ENCODE peak calls at places on chromosomes 11 and 22, in six cellular contexts. V is left cardiac atrium, P is Right ventricle myocardium superior, Z is AML-193, D is colonic mucosa, B is GM23338. J is an unnamed sample.

GRCh38 chr22:27801197-27801615 is 350 bp downstream of the MN1 start:
- DNase-seq in V (no peak), P (peak; percentile 63), Z (no peak), D (no peak), B (peak; percentile 70), J (no peak)

GRCh38 chr11:117827521-117828511 is 3.3 kb upstream of the FXYD2 start:
- DNase-seq in V (peak; percentile 23), P (no peak), Z (no peak), D (peak; percentile 14), B (no peak), J (no peak)

GRCh38 chr11:60924110-60924905 is at the start of gene TMEM132A:
- DNase-seq in V (peak; percentile 85), P (peak; percentile 83), Z (no peak), D (peak; percentile 83), B (peak; percentile 93), J (no peak)

GRCh38 chr11:45180888-45181594 is 34.6 kb downstream of the PRDM11 start:
- DNase-seq in V (peak; percentile 77), P (peak; percentile 78), Z (peak; percentile 8), D (peak; percentile 67), B (peak; percentile 44), J (peak; percentile 20)

GRCh38 chr11:129643031-129643721 is 172.5 kb upstream of the TMEM45B start:
- DNase-seq in V (no peak), P (no peak), Z (no peak), D (no peak), B (no peak), J (no peak)

GRCh38 chr11:10490398-10491232 is 35.6 kb downstream of the AMPD3 start:
- DNase-seq in V (peak; percentile 79), P (peak; percentile 76), Z (no peak), D (peak; percentile 60), B (no peak), J (no peak)

GRCh38 chr22:46293591-46294260 is 2.9 kb upstream of the GTSE1 start:
- DNase-seq in V (peak; percentile 57), P (peak; percentile 78), Z (no peak), D (no peak), B (no peak), J (peak; percentile 38)

GRCh38 chr11:119056397-119056999 is 507 bp downstream of the HYOU1 start:
- DNase-seq in V (peak; percentile 36), P (no peak), Z (no peak), D (peak; percentile 56), B (peak; percentile 80), J (peak; percentile 57)

GRCh38 chr11:57763568-57763967 is 2.0 kb downstream of the CTNND1 start:
- DNase-seq in V (no peak), P (no peak), Z (no peak), D (peak; percentile 41), B (peak; percentile 73), J (no peak)

GRCh38 chr11:24267015-24267414 is 229.8 kb upstream of the LUZP2 start:
- DNase-seq in V (no peak), P (no peak), Z (no peak), D (no peak), B (peak; percentile 50), J (no peak)

GRCh38 chr22:33984741-33985287 is 64.5 kb upstream of the LARGE1 start:
- DNase-seq in V (no peak), P (no peak), Z (no peak), D (no peak), B (no peak), J (no peak)